ENCODE peak calls at places on chromosomes 2 and 18, in nine cellular contexts. O, A, W, R, T, S, F, V and I are unnamed samples.

GRCh38 chr18:12053312-12053711 is 40.3 kb upstream of the ANKRD62 start:
- DNase-seq in O (no peak), A (no peak), W (no peak), R (no peak), T (no peak), S (no peak), F (no peak), V (no peak), I (no peak)

GRCh38 chr2:39534095-39534711 is 97.1 kb upstream of the MAP4K3 start:
- DNase-seq in O (no peak), A (no peak), W (no peak), R (no peak), T (no peak), S (no peak), F (no peak), V (no peak), I (peak)

GRCh38 chr2:23656597-23656973 is 270.3 kb downstream of the ATAD2B start:
- DNase-seq in O (no peak), A (no peak), W (no peak), R (no peak), T (no peak), S (no peak), F (no peak), V (no peak), I (no peak)

GRCh38 chr2:105795575-105795934 is 50.8 kb downstream of the NCK2 start:
- DNase-seq in O (no peak), A (peak), W (no peak), R (no peak), T (no peak), S (no peak), F (no peak), V (no peak), I (no peak)

GRCh38 chr2:196653843-196654242 is 14.3 kb downstream of the CCDC150 start:
- DNase-seq in O (no peak), A (no peak), W (no peak), R (no peak), T (no peak), S (no peak), F (no peak), V (no peak), I (no peak)

GRCh38 chr2:178863856-178864620 is 56.8 kb upstream of the TTN start:
- DNase-seq in O (no peak), A (no peak), W (no peak), R (no peak), T (no peak), S (peak), F (peak), V (no peak), I (peak)

GRCh38 chr2:188326669-188327301 is 35.1 kb downstream of the GULP1 start:
- DNase-seq in O (no peak), A (peak), W (no peak), R (no peak), T (no peak), S (peak), F (peak), V (peak), I (no peak)

GRCh38 chr2:183242937-183243336 is 118.7 kb downstream of the NUP35 start:
- DNase-seq in O (no peak), A (no peak), W (no peak), R (no peak), T (no peak), S (peak), F (no peak), V (no peak), I (peak)

GRCh38 chr2:132562245-132562644 is 107.8 kb downstream of the LYPD1 start:
- DNase-seq in O (no peak), A (no peak), W (peak), R (no peak), T (no peak), S (no peak), F (no peak), V (no peak), I (no peak)

GRCh38 chr2:209566250-209566649 is 142.4 kb downstream of the MAP2 start:
- DNase-seq in O (no peak), A (no peak), W (no peak), R (no peak), T (no peak), S (no peak), F (no peak), V (no peak), I (peak)

GRCh38 chr2:226640501-226640900 is 159.1 kb downstream of the IRS1 start:
- DNase-seq in O (no peak), A (no peak), W (no peak), R (no peak), T (no peak), S (no peak), F (no peak), V (no peak), I (no peak)

GRCh38 chr2:207734264-207734635 is 22.8 kb downstream of the CCNYL1 start:
- DNase-seq in O (no peak), A (peak), W (no peak), R (peak), T (no peak), S (peak), F (peak), V (peak), I (peak)

GRCh38 chr2:216546646-216547403 is 48.2 kb downstream of the RPL37A start:
- DNase-seq in O (no peak), A (no peak), W (no peak), R (no peak), T (no peak), S (peak), F (no peak), V (no peak), I (peak)

GRCh38 chr18:31497711-31498449 is at the start of gene DSG2:
- DNase-seq in O (no peak), A (peak), W (no peak), R (no peak), T (peak), S (no peak), F (peak), V (peak), I (peak)

GRCh38 chr2:137133231-137133630 is 367.9 kb downstream of the THSD7B start:
- DNase-seq in O (no peak), A (no peak), W (no peak), R (no peak), T (no peak), S (no peak), F (no peak), V (no peak), I (no peak)

GRCh38 chr2:38301969-38302702 is 74.9 kb downstream of the ATL2 start:
- DNase-seq in O (no peak), A (no peak), W (no peak), R (no peak), T (no peak), S (no peak), F (no peak), V (no peak), I (peak)

GRCh38 chr2:46091961-46092667 is 205.1 kb upstream of the EPAS1 start:
- DNase-seq in O (no peak), A (no peak), W (no peak), R (no peak), T (no peak), S (no peak), F (no peak), V (no peak), I (no peak)

GRCh38 chr2:150591901-150592300 is 104.4 kb upstream of the RND3 start:
- DNase-seq in O (no peak), A (no peak), W (no peak), R (no peak), T (no peak), S (peak), F (no peak), V (no peak), I (peak)

GRCh38 chr2:240139666-240140393 is 628 bp downstream of the OTOS start:
- DNase-seq in O (no peak), A (no peak), W (no peak), R (no peak), T (no peak), S (no peak), F (no peak), V (no peak), I (no peak)

GRCh38 chr2:196677404-196677803 is 37.9 kb downstream of the CCDC150 start:
- DNase-seq in O (no peak), A (peak), W (no peak), R (no peak), T (no peak), S (peak), F (peak), V (no peak), I (peak)

GRCh38 chr2:235793163-235793752 is 299.4 kb downstream of the AGAP1 start:
- DNase-seq in O (no peak), A (no peak), W (no peak), R (no peak), T (no peak), S (peak), F (peak), V (peak), I (peak)

GRCh38 chr18:58552057-58552461 is 76.8 kb downstream of the ALPK2 start:
- DNase-seq in O (no peak), A (no peak), W (no peak), R (no peak), T (peak), S (peak), F (peak), V (no peak), I (peak)

GRCh38 chr18:29078272-29078671 is 901.3 kb upstream of the CDH2 start:
- DNase-seq in O (no peak), A (no peak), W (no peak), R (no peak), T (no peak), S (no peak), F (peak), V (no peak), I (no peak)

GRCh38 chr2:217074576-217075224 is 214.8 kb upstream of the TNP1 start:
- DNase-seq in O (no peak), A (no peak), W (no peak), R (no peak), T (no peak), S (no peak), F (no peak), V (no peak), I (no peak)

GRCh38 chr2:159256159-159256558 is 30.3 kb downstream of the WDSUB1 start:
- DNase-seq in O (no peak), A (peak), W (peak), R (no peak), T (no peak), S (peak), F (peak), V (no peak), I (no peak)

GRCh38 chr2:46163804-46164569 is 133.2 kb upstream of the EPAS1 start:
- DNase-seq in O (no peak), A (peak), W (no peak), R (no peak), T (no peak), S (no peak), F (peak), V (no peak), I (peak)

GRCh38 chr2:27724905-27725693 is 46.4 kb upstream of the MRPL33 start:
- DNase-seq in O (no peak), A (no peak), W (no peak), R (no peak), T (no peak), S (peak), F (peak), V (no peak), I (no peak)

GRCh38 chr18:13246591-13246990 is 28.0 kb downstream of the LDLRAD4 start:
- DNase-seq in O (no peak), A (no peak), W (no peak), R (no peak), T (no peak), S (no peak), F (no peak), V (no peak), I (no peak)

GRCh38 chr18:68438983-68439382 is 275.9 kb downstream of the TMX3 start:
- DNase-seq in O (no peak), A (peak), W (peak), R (no peak), T (no peak), S (peak), F (no peak), V (no peak), I (peak)